ENCODE peak calls at places on chromosomes 3 and 15, in nine cellular contexts. F is RPMI8226; I is stimulated activated CD8-positive, alpha-beta memory T cell treated with anti-CD3 and anti-CD28 coated beads, Interleukin-4, amount 100 ng/mL, for 1 hour; H is HT-29; V is NCI-H774; P is A549; K is mucosa of descending colon; R is pancreas; Q is iris pigment epithelial cell. B is an unnamed sample.

GRCh38 chr3:21979706-21980105 is 228.7 kb upstream of the ZNF385D start:
- DNase-seq in F (no peak), I (no peak), H (no peak), V (no peak), P (peak), K (no peak), R (no peak), Q (peak), B (no peak)

GRCh38 chr15:88031461-88031860 is 225.1 kb downstream of the NTRK3 start:
- DNase-seq in F (no peak), I (no peak), H (no peak), V (no peak), P (no peak), K (no peak), R (no peak), Q (no peak), B (no peak)

GRCh38 chr15:90683876-90684275 is 33.3 kb upstream of the BLM start:
- DNase-seq in F (no peak), I (no peak), H (no peak), V (no peak), P (no peak), K (no peak), R (no peak), Q (no peak), B (no peak)

GRCh38 chr3:132817646-132818177 is 95.5 kb upstream of the NPHP3 start:
- DNase-seq in F (no peak), I (no peak), H (no peak), V (no peak), P (no peak), K (no peak), R (no peak), Q (no peak), B (no peak)

GRCh38 chr15:73981761-73982222 is 10.3 kb downstream of the STOML1 start:
- DNase-seq in F (no peak), I (no peak), H (no peak), V (no peak), P (no peak), K (no peak), R (no peak), Q (peak), B (no peak)

GRCh38 chr15:57340673-57341259 is 35.5 kb upstream of the CGNL1 start:
- DNase-seq in F (peak), I (no peak), H (peak), V (peak), P (peak), K (peak), R (peak), Q (peak), B (peak)

GRCh38 chr3:38731522-38731921 is 82.0 kb upstream of the SCN5A start:
- DNase-seq in F (no peak), I (no peak), H (no peak), V (no peak), P (no peak), K (no peak), R (no peak), Q (peak), B (no peak)

GRCh38 chr15:66004618-66005262 is 135.4 kb downstream of the RAB11A start:
- DNase-seq in F (peak), I (no peak), H (peak), V (no peak), P (peak), K (peak), R (no peak), Q (peak), B (no peak)

GRCh38 chr15:64045774-64046346 is 425 bp downstream of the DAPK2 start:
- DNase-seq in F (no peak), I (no peak), H (no peak), V (no peak), P (no peak), K (peak), R (peak), Q (peak), B (no peak)

B was measured in nucleus accumbens.